ENCODE peak calls at places on chromosomes 4 and X, in six cellular contexts. R, W, A, N, Q and X are unnamed samples.

GRCh38 chrX:148501121-148502066 is 977 bp downstream of the AFF2 start:
- DNase-seq in R (no peak), W (peak), A (no peak), N (no peak), Q (no peak), X (no peak)

GRCh38 chr4:100985576-100985975 is 361.8 kb downstream of the PPP3CA start:
- DNase-seq in R (no peak), W (no peak), A (no peak), N (no peak), Q (no peak), X (no peak)

GRCh38 chrX:36978886-36979285 is 29.3 kb upstream of the FAM47C start:
- DNase-seq in R (peak), W (no peak), A (peak), N (no peak), Q (no peak), X (no peak)

GRCh38 chr4:78561677-78562076 is 10.1 kb downstream of the ANXA3 start:
- DNase-seq in R (no peak), W (no peak), A (peak), N (no peak), Q (no peak), X (no peak)

GRCh38 chr4:140757220-140757607 is 1.0 kb upstream of the TBC1D9 start:
- DNase-seq in R (no peak), W (no peak), A (no peak), N (no peak), Q (no peak), X (no peak)

GRCh38 chrX:23902419-23902818 is 5.3 kb downstream of the APOO start:
- DNase-seq in R (peak), W (peak), A (peak), N (peak), Q (no peak), X (peak)

GRCh38 chr4:3107271-3108185 is 33.0 kb downstream of the HTT start:
- DNase-seq in R (peak), W (no peak), A (no peak), N (no peak), Q (no peak), X (no peak)

GRCh38 chr4:1851575-1852415 is 4.2 kb downstream of the LETM1 start:
- DNase-seq in R (no peak), W (no peak), A (peak), N (no peak), Q (no peak), X (no peak)

GRCh38 chrX:133444952-133445831 is 29.9 kb upstream of the GPC4 start:
- DNase-seq in R (no peak), W (no peak), A (peak), N (peak), Q (no peak), X (no peak)